ENCODE peak calls at places on chromosome 6, in four cellular contexts. R is CD8-positive, alpha-beta T cell; M is heart right ventricle; B is naive thymus-derived CD4-positive, alpha-beta T cell. V is an unnamed sample.
A peak's percentile ranks its signal among the peaks of the same experiment; 100 is the strongest.

GRCh38 chr6:140225587-140226438 is 851.4 kb upstream of the CITED2 start:
- DNase-seq in B (no peak), M (no peak), R (no peak), V (no peak)

GRCh38 chr6:137820425-137820824 is 46.6 kb upstream of the TNFAIP3 start:
- DNase-seq in B (no peak), R (no peak), M (no peak), V (no peak)

GRCh38 chr6:114121913-114122662 is 151.1 kb upstream of the HDAC2 start:
- DNase-seq in M (no peak), R (no peak), B (no peak), V (no peak)

GRCh38 chr6:159062564-159062945 is 17.8 kb upstream of the TAGAP start:
- DNase-seq in R (peak; percentile 65), M (no peak), B (peak; percentile 87), V (peak; percentile 83)

GRCh38 chr6:126531840-126532239 is 191.9 kb downstream of the CENPW start:
- DNase-seq in B (no peak), M (no peak), R (no peak), V (no peak)

GRCh38 chr6:84825461-84825860 is 61.1 kb upstream of the TBX18 start:
- DNase-seq in M (no peak), R (no peak), B (no peak), V (no peak)

GRCh38 chr6:26025047-26025893 is 62.0 kb upstream of the HFE start:
- DNase-seq in R (no peak), M (peak; percentile 48), B (no peak), V (no peak)

GRCh38 chr6:43076928-43077809 is 1.1 kb downstream of the PTK7 start:
- DNase-seq in M (no peak), B (no peak), R (no peak), V (no peak)

GRCh38 chr6:3205913-3206312 is 21.5 kb downstream of the TUBB2B start:
- DNase-seq in R (no peak), B (no peak), M (no peak), V (no peak)

GRCh38 chr6:14883921-14884320 is 361.9 kb upstream of the JARID2 start:
- DNase-seq in M (no peak), R (no peak), B (no peak), V (no peak)

GRCh38 chr6:48542191-48542590 is 431.2 kb upstream of the PTCHD4 start:
- DNase-seq in B (no peak), M (no peak), R (no peak), V (no peak)

GRCh38 chr6:64504509-64504908 is 868.9 kb downstream of the PHF3 start:
- DNase-seq in M (no peak), B (no peak), R (no peak), V (no peak)

GRCh38 chr6:83868639-83869038 is 9.2 kb downstream of the CYB5R4 start:
- DNase-seq in M (no peak), R (no peak), B (no peak), V (no peak)

GRCh38 chr6:5492356-5492755 is 231.0 kb downstream of the FARS2 start:
- DNase-seq in M (no peak), R (no peak), B (no peak), V (no peak)

GRCh38 chr6:475341-475740 is 83.8 kb downstream of the IRF4 start:
- DNase-seq in M (no peak), B (no peak), R (no peak), V (no peak)

GRCh38 chr6:32177182-32177787 is 920 bp upstream of the RNF5 start:
- DNase-seq in M (peak; percentile 58), B (no peak), R (no peak), V (no peak)

GRCh38 chr6:84426002-84426705 is 198.7 kb upstream of the CEP162 start:
- DNase-seq in R (no peak), M (no peak), B (no peak), V (no peak)

GRCh38 chr6:45498620-45499019 is 120.9 kb upstream of the SUPT3H start:
- DNase-seq in B (no peak), M (no peak), R (no peak), V (no peak)

GRCh38 chr6:18147160-18147559 is 7.7 kb downstream of the TPMT start:
- DNase-seq in B (no peak), M (no peak), R (no peak), V (no peak)

GRCh38 chr6:132259070-132259469 is 142.2 kb downstream of the MOXD1 start:
- DNase-seq in R (no peak), M (no peak), B (no peak), V (no peak)

GRCh38 chr6:159125977-159126376 is 43.2 kb upstream of the FNDC1 start:
- DNase-seq in B (no peak), M (peak; percentile 68), R (no peak), V (no peak)

GRCh38 chr6:26097268-26097875 is 10.1 kb downstream of the HFE start:
- DNase-seq in R (peak; percentile 71), B (peak; percentile 69), M (peak; percentile 65), V (peak; percentile 59)

GRCh38 chr6:109790131-109790530 is 99.0 kb downstream of the FIG4 start:
- DNase-seq in M (no peak), R (no peak), B (no peak), V (no peak)

GRCh38 chr6:2659882-2660281 is 90.8 kb downstream of the MYLK4 start:
- DNase-seq in M (no peak), B (no peak), R (no peak), V (no peak)

GRCh38 chr6:44309092-44309491 is 4.1 kb downstream of the AARS2 start:
- DNase-seq in M (peak; percentile 65), B (no peak), R (no peak), V (no peak)

GRCh38 chr6:56364482-56365313 is 117.3 kb upstream of the COL21A1 start:
- DNase-seq in B (no peak), R (no peak), M (no peak), V (no peak)

GRCh38 chr6:157276134-157276532 is 47.2 kb downstream of the TMEM242 start:
- DNase-seq in R (no peak), M (no peak), B (no peak), V (no peak)

GRCh38 chr6:117629119-117629518 is 26.8 kb upstream of the GOPC start:
- DNase-seq in R (no peak), B (no peak), M (no peak), V (no peak)

GRCh38 chr6:101403566-101403965 is 10.1 kb downstream of the GRIK2 start:
- DNase-seq in B (no peak), R (no peak), M (no peak), V (no peak)

GRCh38 chr6:156854466-156855161 is 77.4 kb downstream of the ARID1B start:
- DNase-seq in B (no peak), M (no peak), R (no peak), V (no peak)

GRCh38 chr6:118080547-118080946 is 173.5 kb downstream of the SLC35F1 start:
- DNase-seq in R (no peak), M (no peak), B (no peak), V (no peak)

GRCh38 chr6:16239090-16239797 is 857 bp downstream of the GMPR start:
- DNase-seq in B (peak; percentile 14), R (peak; percentile 12), M (no peak), V (no peak)

GRCh38 chr6:30727920-30728605 is 7.9 kb downstream of the TUBB start:
- DNase-seq in M (no peak), B (no peak), R (no peak), V (no peak)

GRCh38 chr6:139129284-139129683 is 5.6 kb upstream of the HECA start:
- DNase-seq in R (no peak), M (no peak), B (no peak), V (no peak)

GRCh38 chr6:5135783-5136376 is 50.7 kb downstream of the PPP1R3G start:
- DNase-seq in R (peak; percentile 49), M (no peak), B (peak; percentile 36), V (no peak)

GRCh38 chr6:29917843-29918242 is 24.5 kb upstream of the HLA-A start:
- DNase-seq in B (no peak), R (no peak), M (no peak), V (no peak)

GRCh38 chr6:154508573-154509375 is 1.7 kb downstream of the CNKSR3 start:
- DNase-seq in M (no peak), R (no peak), B (no peak), V (no peak)

GRCh38 chr6:144314003-144314485 is 28.9 kb downstream of the UTRN start:
- DNase-seq in B (no peak), M (peak; percentile 74), R (no peak), V (no peak)
- H3K4me1 ChIP-seq in B (no peaks in the 10 kb centered on the region), M (peaks cover 54% of the 10 kb centered on the region), R (no peaks in the 10 kb centered on the region), V (no peaks in the 10 kb centered on the region)

GRCh38 chr6:107603029-107603428 is 113.1 kb downstream of the SOBP start:
- DNase-seq in M (no peak), R (no peak), B (no peak), V (no peak)
- H3K4me1 ChIP-seq in M (peaks cover 51% of the 10 kb centered on the region), R (no peaks in the 10 kb centered on the region), B (no peaks in the 10 kb centered on the region), V (no peaks in the 10 kb centered on the region)

GRCh38 chr6:125099211-125100017 is 54.2 kb upstream of the TPD52L1 start:
- DNase-seq in M (peak; percentile 58), B (peak; percentile 25), R (no peak), V (no peak)
- H3K4me1 ChIP-seq in M (peaks cover 17% of the 10 kb centered on the region), B (no peaks in the 10 kb centered on the region), R (no peaks in the 10 kb centered on the region), V (no peaks in the 10 kb centered on the region)

GRCh38 chr6:115643762-115644161 is 416.9 kb downstream of the FRK start:
- DNase-seq in R (no peak), B (no peak), M (no peak), V (no peak)
- H3K4me1 ChIP-seq in R (no peaks in the 10 kb centered on the region), B (no peaks in the 10 kb centered on the region), M (no peaks in the 10 kb centered on the region), V (no peaks in the 10 kb centered on the region)

DNA sequence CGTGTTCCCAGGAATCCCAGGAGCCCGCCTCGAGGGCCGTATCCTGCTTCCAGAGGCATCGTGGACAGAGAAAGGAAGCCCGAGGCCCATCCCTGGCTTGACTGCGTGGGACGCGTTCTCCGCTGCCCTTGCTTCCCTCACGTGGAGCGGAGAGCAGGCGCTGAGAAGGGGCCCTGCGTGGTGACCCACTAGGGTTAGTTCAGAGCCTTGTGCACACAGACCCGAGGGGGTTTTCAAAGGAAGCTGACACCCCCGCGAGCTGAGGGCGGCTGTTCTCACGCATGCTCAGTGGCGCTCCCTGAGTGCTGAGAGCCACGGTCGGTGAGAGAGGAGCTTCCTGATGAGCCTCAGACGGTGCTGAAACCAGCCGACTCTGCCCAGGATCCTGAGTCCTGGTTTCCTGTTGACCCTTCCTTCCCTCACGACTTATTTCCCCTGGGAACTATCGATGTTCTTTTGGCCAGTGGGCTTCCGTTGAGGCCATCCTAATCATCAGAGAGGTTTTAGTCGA is 28.9 kb upstream of the CCR6 start:
- DNase-seq in M (no peak), B (peak; percentile 11), R (peak; percentile 63), V (peak; percentile 54)
- H3K4me1 ChIP-seq in M (peaks cover 3% of the 10 kb centered on the region), B (peaks cover 43% of the 10 kb centered on the region), R (peaks cover 58% of the 10 kb centered on the region), V (peaks cover 48% of the 10 kb centered on the region)

DNA sequence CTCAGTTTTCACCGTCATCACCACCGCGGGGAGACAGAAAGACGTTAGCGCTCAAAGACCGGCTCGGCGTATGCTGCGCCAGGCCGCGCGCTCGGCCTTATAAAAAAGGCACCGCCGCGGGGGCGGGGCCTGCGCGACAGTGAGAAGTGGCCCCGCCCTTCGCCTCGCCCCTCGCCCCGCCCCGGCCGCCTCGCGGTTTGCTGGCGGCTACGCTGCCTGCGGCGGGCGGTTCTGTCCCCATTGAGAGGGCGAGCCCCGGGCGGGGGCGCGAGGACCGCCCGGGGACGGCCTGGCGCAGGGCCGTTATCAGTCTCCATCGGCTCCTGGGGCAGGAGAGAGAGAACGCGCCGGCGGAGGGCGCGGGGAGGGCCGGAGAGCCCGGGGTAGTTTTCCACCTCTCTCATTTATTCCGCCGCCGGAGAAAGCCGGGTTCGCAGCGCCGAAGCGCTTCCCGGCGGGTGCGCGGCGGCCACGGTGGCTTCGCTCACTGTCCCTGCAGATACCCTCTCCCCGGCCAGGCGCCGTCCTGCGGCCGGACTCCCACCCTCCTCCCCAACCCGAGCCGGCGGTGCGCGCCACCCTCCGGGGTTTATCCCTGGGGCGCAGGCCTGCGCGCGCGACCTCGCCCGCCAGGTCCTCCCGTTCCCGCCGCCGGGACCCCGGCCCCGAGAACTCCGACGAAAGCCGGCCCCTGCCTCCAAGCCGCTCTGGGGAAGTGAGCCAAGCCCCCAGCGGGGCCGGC is 122.5 kb upstream of the SLC2A12 start:
- DNase-seq in M (peak; percentile 95), R (peak; percentile 95), B (peak; percentile 92), V (peak; percentile 88)
- H3K4me1 ChIP-seq in M (peaks cover 30% of the 10 kb centered on the region), R (peaks cover 63% of the 10 kb centered on the region), B (peaks cover 11% of the 10 kb centered on the region), V (peaks cover 42% of the 10 kb centered on the region)

V was measured in CD8-positive, alpha-beta memory T cell.